ENCODE peak calls at places on chromosomes 4 and X, in six cellular contexts. M, Q, G, E, P and D are unnamed samples. For H3K27me3, the result is how much of the 10 kb centered on the place peaks cover.

GRCh38 chrX:154596290-154596929 is 11.5 kb downstream of the CTAG1A start:
- DNase-seq in M (peak), Q (peak), G (no peak), E (peak), P (no peak), D (peak)

GRCh38 chrX:133999013-133999705 is 13.8 kb upstream of the GPC3 start:
- DNase-seq in M (no peak), Q (no peak), G (no peak), E (no peak), P (no peak), D (no peak)

GRCh38 chr4:24642941-24643628 is 58.7 kb upstream of the DHX15 start:
- DNase-seq in M (no peak), Q (no peak), G (no peak), E (peak), P (no peak), D (peak)

GRCh38 chr4:81592698-81593097 is 121.0 kb upstream of the RASGEF1B start:
- DNase-seq in M (no peak), Q (no peak), G (no peak), E (no peak), P (no peak), D (no peak)

GRCh38 chrX:9997524-9997923 is 30.4 kb downstream of the CLDN34 start:
- DNase-seq in M (no peak), Q (no peak), G (no peak), E (no peak), P (no peak), D (no peak)

GRCh38 chrX:3380603-3381002 is 34.2 kb upstream of the MXRA5 start:
- DNase-seq in M (no peak), Q (no peak), G (no peak), E (no peak), P (no peak), D (no peak)

GRCh38 chrX:9927638-9928037 is 39.5 kb upstream of the CLDN34 start:
- DNase-seq in M (no peak), Q (no peak), G (no peak), E (no peak), P (no peak), D (no peak)

GRCh38 chr4:142278171-142278570 is 567.9 kb downstream of the INPP4B start:
- DNase-seq in M (no peak), Q (no peak), G (no peak), E (no peak), P (no peak), D (no peak)

GRCh38 chrX:40062525-40063193 is 35.1 kb downstream of the BCOR start:
- DNase-seq in M (no peak), Q (no peak), G (no peak), E (no peak), P (no peak), D (no peak)

GRCh38 chrX:119682019-119682989 is 10.7 kb downstream of the SEPTIN6 start:
- DNase-seq in M (no peak), Q (peak), G (no peak), E (no peak), P (no peak), D (no peak)

GRCh38 chr4:139416073-139416673 is 37.7 kb upstream of the RAB33B start:
- DNase-seq in M (no peak), Q (peak), G (no peak), E (peak), P (no peak), D (no peak)

GRCh38 chrX:51894697-51895336 is 1.4 kb downstream of the MAGED1 start:
- DNase-seq in M (no peak), Q (no peak), G (no peak), E (no peak), P (no peak), D (no peak)

GRCh38 chr4:80336582-80336981 is 1.1 kb downstream of the CFAP299 start:
- DNase-seq in M (no peak), Q (no peak), G (peak), E (peak), P (no peak), D (no peak)

GRCh38 chr4:185914583-185915199 is 102.7 kb upstream of the SORBS2 start:
- DNase-seq in M (no peak), Q (no peak), G (no peak), E (peak), P (no peak), D (no peak)

GRCh38 chr4:108649863-108650211 is 562 bp upstream of the OSTC start:
- DNase-seq in M (no peak), Q (no peak), G (no peak), E (no peak), P (no peak), D (no peak)

GRCh38 chr4:1830642-1831228 is 25.2 kb downstream of the LETM1 start:
- DNase-seq in M (no peak), Q (no peak), G (no peak), E (no peak), P (no peak), D (no peak)

GRCh38 chr4:168318266-168318895 is at the start of gene DDX60:
- DNase-seq in M (peak), Q (peak), G (peak), E (peak), P (peak), D (peak)

GRCh38 chr4:157196050-157196449 is 24.5 kb upstream of the GRIA2 start:
- DNase-seq in M (no peak), Q (no peak), G (no peak), E (no peak), P (no peak), D (no peak)

GRCh38 chr4:926538-926937 is 5.6 kb downstream of the GAK start:
- DNase-seq in M (peak), Q (no peak), G (no peak), E (no peak), P (no peak), D (no peak)

GRCh38 chr4:74480267-74480666 is 35.3 kb downstream of the AREG start:
- DNase-seq in M (no peak), Q (no peak), G (no peak), E (no peak), P (no peak), D (no peak)

GRCh38 chr4:152536545-152537182 is 772 bp upstream of the FBXW7 start:
- DNase-seq in M (no peak), Q (peak), G (peak), E (no peak), P (no peak), D (no peak)

GRCh38 chr4:120685756-120686278 is 236.7 kb downstream of the PRDM5 start:
- DNase-seq in M (no peak), Q (no peak), G (no peak), E (no peak), P (no peak), D (no peak)

GRCh38 chrX:292900-293897 is 12.0 kb downstream of the PLCXD1 start:
- DNase-seq in M (no peak), Q (no peak), G (no peak), E (no peak), P (peak), D (no peak)

GRCh38 chr4:46645092-46645491 is 255.2 kb upstream of the GABRA2 start:
- DNase-seq in M (no peak), Q (no peak), G (no peak), E (no peak), P (no peak), D (no peak)

GRCh38 chr4:182809417-182810102 is 107.6 kb downstream of the DCTD start:
- DNase-seq in M (no peak), Q (peak), G (no peak), E (no peak), P (no peak), D (no peak)

GRCh38 chrX:39956803-39957394 is 140.9 kb downstream of the BCOR start:
- DNase-seq in M (no peak), Q (no peak), G (no peak), E (no peak), P (no peak), D (no peak)

GRCh38 chrX:121389976-121390709 is 342.7 kb downstream of the GLUD2 start:
- DNase-seq in M (no peak), Q (no peak), G (no peak), E (no peak), P (no peak), D (no peak)

GRCh38 chr4:102564399-102564921 is 63.3 kb downstream of the NFKB1 start:
- DNase-seq in M (no peak), Q (no peak), G (no peak), E (peak), P (no peak), D (no peak)

GRCh38 chrX:48507246-48507645 is 1.5 kb upstream of the PORCN start:
- DNase-seq in M (no peak), Q (no peak), G (no peak), E (no peak), P (no peak), D (no peak)

GRCh38 chr4:32010221-32010620 is 1290.1 kb downstream of the PCDH7 start:
- DNase-seq in M (no peak), Q (no peak), G (no peak), E (no peak), P (no peak), D (no peak)

DNA sequence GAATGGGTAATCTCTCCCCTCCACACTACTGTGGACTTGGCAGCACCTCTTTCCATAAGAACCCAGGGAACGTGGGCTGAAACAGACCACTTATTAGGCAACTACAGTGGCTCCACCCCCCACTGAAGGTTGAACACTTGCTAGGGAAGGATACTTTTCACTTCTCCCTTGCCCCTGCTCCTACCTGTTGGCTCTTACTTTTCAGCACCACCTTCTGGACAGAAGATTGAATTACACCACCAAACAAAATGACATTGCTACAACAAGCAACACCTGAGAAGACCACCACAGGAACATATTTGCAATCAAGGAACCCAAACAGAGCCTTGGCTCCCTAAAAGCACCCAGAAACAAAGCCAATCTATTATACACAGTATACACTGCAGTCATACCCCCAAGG is 132.1 kb upstream of the CXCL13 start:
- DNase-seq in M (no peak), Q (no peak), G (no peak), E (no peak), P (no peak), D (no peak)
- H3K27me3 ChIP-seq in M (under half), Q (under half), G (under half), E (under half), P (under half), D (under half)

GRCh38 chr4:110638347-110638746 is 15.5 kb upstream of the PITX2 start:
- DNase-seq in M (no peak), Q (no peak), G (no peak), E (no peak), P (no peak), D (no peak)
- H3K27me3 ChIP-seq in M (half or more), Q (half or more), G (under half), E (half or more), P (half or more), D (half or more)

DNA sequence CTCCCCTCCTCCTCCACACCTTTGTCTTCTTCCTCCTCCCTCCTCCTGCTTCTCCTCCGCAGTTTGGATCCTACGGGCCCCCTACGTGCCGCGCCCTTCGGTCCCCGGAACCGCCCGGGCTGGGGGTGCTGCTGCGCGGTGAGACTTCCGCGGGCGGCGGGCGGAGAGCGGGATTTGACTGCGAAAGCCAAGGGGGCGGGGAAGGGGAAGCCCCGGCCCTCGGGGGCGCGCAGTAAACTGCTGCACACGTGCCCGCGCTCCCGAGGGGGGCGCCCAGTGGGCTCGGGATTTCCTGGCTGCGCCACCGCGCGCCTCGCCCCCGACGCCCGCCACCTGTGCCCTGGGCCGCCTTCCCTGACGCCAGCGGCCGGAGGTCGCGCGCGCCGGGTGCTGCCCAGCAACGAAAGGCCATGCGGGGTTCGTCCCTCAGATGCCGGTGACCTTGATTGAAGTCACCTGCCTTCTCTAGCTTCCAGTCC is 3.3 kb upstream of the NKX3-2 start:
- DNase-seq in M (no peak), Q (no peak), G (no peak), E (no peak), P (no peak), D (no peak)
- H3K27me3 ChIP-seq in M (half or more), Q (half or more), G (under half), E (half or more), P (half or more), D (under half)

DNA sequence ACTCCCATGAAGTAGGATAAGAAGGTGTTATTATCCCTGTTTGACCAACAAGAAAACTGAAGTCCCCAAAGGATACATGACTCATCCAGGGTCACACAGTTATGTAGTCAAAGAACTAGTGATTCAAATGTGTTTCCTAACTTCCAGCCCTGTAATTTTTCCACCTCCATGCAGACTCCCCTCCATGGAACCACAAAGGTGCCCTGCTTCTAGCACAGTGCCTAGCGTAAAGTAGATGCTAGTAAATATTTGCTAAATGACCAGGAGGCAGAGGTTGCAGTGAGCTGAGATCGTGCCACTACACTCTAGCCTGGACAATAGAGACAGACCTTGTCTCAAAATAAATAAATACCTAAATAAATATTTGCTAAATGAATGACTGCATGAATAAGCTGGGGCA is 55.8 kb downstream of the FRMPD3 start:
- DNase-seq in M (no peak), Q (no peak), G (no peak), E (no peak), P (no peak), D (no peak)
- H3K27me3 ChIP-seq in M (half or more), Q (under half), G (under half), E (under half), P (under half), D (under half)